ENCODE peak calls at places on chromosomes 13 and 19, in six cellular contexts. One of them, this sample, is unnamed. For H3K9me3, the result is how much of the 10 kb centered on the place peaks cover.

GRCh38 chr19:892243-892996 is 567 bp downstream of the MED16 start:
- DNase-seq in SK-N-SH: peak
- DNase-seq in HepG2: no peak
- DNase-seq in Panc1: no peak
- DNase-seq in CD8-positive, alpha-beta T cell: peak
- DNase-seq in tibial nerve: no peak
- DNase-seq in this sample: no peak

GRCh38 chr13:26473571-26474230 is 83.8 kb upstream of the WASF3 start:
- DNase-seq in Panc1: no peak
- DNase-seq in tibial nerve: no peak
- DNase-seq in HepG2: no peak
- DNase-seq in SK-N-SH: no peak
- DNase-seq in CD8-positive, alpha-beta T cell: no peak
- DNase-seq in this sample: no peak

GRCh38 chr19:40223135-40223822 is 3.2 kb downstream of the CCNP start:
- DNase-seq in CD8-positive, alpha-beta T cell: no peak
- DNase-seq in SK-N-SH: no peak
- DNase-seq in HepG2: no peak
- DNase-seq in Panc1: no peak
- DNase-seq in tibial nerve: no peak
- DNase-seq in this sample: no peak

GRCh38 chr13:26280295-26280694 is 26.4 kb downstream of the CDK8 start:
- DNase-seq in HepG2: no peak
- DNase-seq in SK-N-SH: no peak
- DNase-seq in CD8-positive, alpha-beta T cell: no peak
- DNase-seq in tibial nerve: no peak
- DNase-seq in Panc1: no peak
- DNase-seq in this sample: no peak

GRCh38 chr13:27403727-27404385 is 20.6 kb upstream of the GTF3A start:
- DNase-seq in SK-N-SH: no peak
- DNase-seq in CD8-positive, alpha-beta T cell: no peak
- DNase-seq in tibial nerve: no peak
- DNase-seq in Panc1: no peak
- DNase-seq in HepG2: peak
- DNase-seq in this sample: no peak

GRCh38 chr13:78298657-78299056 is 304.7 kb downstream of the POU4F1 start:
- DNase-seq in CD8-positive, alpha-beta T cell: no peak
- DNase-seq in tibial nerve: no peak
- DNase-seq in Panc1: no peak
- DNase-seq in HepG2: no peak
- DNase-seq in SK-N-SH: no peak
- DNase-seq in this sample: no peak

GRCh38 chr13:108302279-108302678 is 32.8 kb downstream of the TNFSF13B start:
- DNase-seq in HepG2: no peak
- DNase-seq in Panc1: no peak
- DNase-seq in tibial nerve: no peak
- DNase-seq in SK-N-SH: no peak
- DNase-seq in CD8-positive, alpha-beta T cell: no peak
- DNase-seq in this sample: no peak

GRCh38 chr19:17488593-17489391 is 18.5 kb downstream of the SLC27A1 start:
- DNase-seq in HepG2: peak
- DNase-seq in CD8-positive, alpha-beta T cell: peak
- DNase-seq in SK-N-SH: peak
- DNase-seq in tibial nerve: no peak
- DNase-seq in Panc1: no peak
- DNase-seq in this sample: peak

DNA sequence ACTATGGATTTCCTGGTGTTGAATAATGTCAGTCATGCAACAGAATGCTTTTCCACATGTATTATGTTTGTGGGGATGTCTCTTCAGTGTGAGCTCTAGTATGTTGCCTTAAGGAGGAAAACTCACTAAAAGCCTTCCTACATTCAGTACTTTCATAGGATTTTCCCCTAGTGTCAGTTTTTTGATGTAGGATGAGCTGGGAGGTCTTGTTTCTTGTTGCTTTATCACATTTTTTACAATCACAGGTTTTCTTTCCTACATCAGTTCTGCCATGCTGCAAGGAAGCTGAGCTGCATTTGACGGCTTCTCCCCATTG is 8.5 kb upstream of the USP29 start:
- DNase-seq in Panc1: no peak
- DNase-seq in tibial nerve: no peak
- DNase-seq in HepG2: no peak
- DNase-seq in CD8-positive, alpha-beta T cell: no peak
- DNase-seq in SK-N-SH: no peak
- DNase-seq in this sample: no peak
- H3K9me3 ChIP-seq in Panc1: under half
- H3K9me3 ChIP-seq in tibial nerve: under half
- H3K9me3 ChIP-seq in HepG2: half or more
- H3K9me3 ChIP-seq in CD8-positive, alpha-beta T cell: under half
- H3K9me3 ChIP-seq in SK-N-SH: under half
- H3K9me3 ChIP-seq in this sample: under half

DNA sequence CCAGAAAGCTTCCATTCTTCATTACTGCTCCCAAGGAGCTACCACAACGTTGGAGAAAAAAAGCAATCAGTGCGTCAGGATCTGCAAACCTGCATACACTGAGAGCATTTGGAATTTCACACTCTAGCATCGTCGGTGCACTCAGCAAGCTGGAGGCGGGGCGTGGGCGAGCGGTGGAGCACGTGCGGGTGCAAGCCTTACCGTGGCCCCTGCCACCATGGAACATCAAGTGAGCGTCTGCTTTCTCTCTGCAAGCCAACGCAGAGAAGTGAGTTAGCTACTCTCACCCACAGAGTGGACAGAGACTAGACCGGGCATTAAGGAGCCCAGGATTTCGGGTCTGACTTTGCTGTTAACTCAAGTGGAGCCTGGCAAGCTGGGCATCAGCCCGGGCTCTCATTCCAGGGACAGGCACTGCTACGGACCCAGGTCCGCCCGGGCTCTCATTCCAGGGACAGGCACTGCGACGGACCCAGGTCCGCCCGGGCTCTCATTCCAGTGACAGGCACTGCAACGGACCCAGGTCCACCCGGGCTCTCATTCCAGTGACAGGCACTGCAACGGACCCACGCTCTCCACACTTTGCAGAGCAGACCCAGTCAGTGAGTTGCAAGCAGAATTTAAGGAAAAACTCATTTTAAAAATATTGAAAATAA is 124.1 kb upstream of the SPACA7 start:
- DNase-seq in Panc1: no peak
- DNase-seq in SK-N-SH: no peak
- DNase-seq in HepG2: no peak
- DNase-seq in tibial nerve: no peak
- DNase-seq in CD8-positive, alpha-beta T cell: no peak
- DNase-seq in this sample: no peak
- H3K9me3 ChIP-seq in Panc1: under half
- H3K9me3 ChIP-seq in SK-N-SH: under half
- H3K9me3 ChIP-seq in HepG2: under half
- H3K9me3 ChIP-seq in tibial nerve: under half
- H3K9me3 ChIP-seq in CD8-positive, alpha-beta T cell: under half
- H3K9me3 ChIP-seq in this sample: under half

GRCh38 chr19:9149976-9150375 is 9.8 kb downstream of the ZNF317 start:
- DNase-seq in CD8-positive, alpha-beta T cell: no peak
- DNase-seq in tibial nerve: no peak
- DNase-seq in Panc1: no peak
- DNase-seq in SK-N-SH: no peak
- DNase-seq in HepG2: no peak
- DNase-seq in this sample: no peak

GRCh38 chr19:9151367-9151766 is 11.2 kb downstream of the ZNF317 start:
- DNase-seq in HepG2: no peak
- DNase-seq in tibial nerve: no peak
- DNase-seq in SK-N-SH: no peak
- DNase-seq in Panc1: no peak
- DNase-seq in CD8-positive, alpha-beta T cell: no peak
- DNase-seq in this sample: no peak

GRCh38 chr19:9146882-9147281 is 6.7 kb downstream of the ZNF317 start:
- DNase-seq in HepG2: no peak
- DNase-seq in CD8-positive, alpha-beta T cell: no peak
- DNase-seq in tibial nerve: no peak
- DNase-seq in SK-N-SH: no peak
- DNase-seq in Panc1: no peak
- DNase-seq in this sample: no peak

GRCh38 chr19:9150650-9151049 is 10.5 kb downstream of the ZNF317 start:
- DNase-seq in Panc1: no peak
- DNase-seq in tibial nerve: no peak
- DNase-seq in HepG2: no peak
- DNase-seq in CD8-positive, alpha-beta T cell: no peak
- DNase-seq in SK-N-SH: no peak
- DNase-seq in this sample: no peak

DNA sequence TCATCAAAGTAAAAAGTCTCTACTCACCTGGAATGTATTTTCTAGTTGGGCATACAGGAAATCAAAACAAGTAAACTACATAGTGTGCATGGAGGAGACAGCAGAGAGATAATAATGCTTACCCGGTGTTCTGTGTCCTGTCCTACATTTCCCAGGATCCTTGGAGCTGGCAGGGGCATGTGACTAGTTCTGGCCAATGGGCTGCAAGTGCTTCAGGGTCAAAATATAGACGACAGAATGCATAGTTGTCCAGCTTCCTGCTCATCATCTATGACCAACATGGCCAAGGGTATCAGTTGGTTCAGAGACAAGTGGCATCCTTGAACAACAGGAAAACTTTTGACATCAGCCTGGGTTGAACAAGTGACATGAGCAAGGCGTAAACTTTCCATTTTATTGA is 8.5 kb downstream of the ZNF317 start:
- DNase-seq in Panc1: no peak
- DNase-seq in tibial nerve: no peak
- DNase-seq in HepG2: no peak
- DNase-seq in SK-N-SH: no peak
- DNase-seq in CD8-positive, alpha-beta T cell: no peak
- DNase-seq in this sample: no peak
- H3K9me3 ChIP-seq in Panc1: half or more
- H3K9me3 ChIP-seq in tibial nerve: under half
- H3K9me3 ChIP-seq in HepG2: half or more
- H3K9me3 ChIP-seq in SK-N-SH: under half
- H3K9me3 ChIP-seq in CD8-positive, alpha-beta T cell: under half
- H3K9me3 ChIP-seq in this sample: under half

DNA sequence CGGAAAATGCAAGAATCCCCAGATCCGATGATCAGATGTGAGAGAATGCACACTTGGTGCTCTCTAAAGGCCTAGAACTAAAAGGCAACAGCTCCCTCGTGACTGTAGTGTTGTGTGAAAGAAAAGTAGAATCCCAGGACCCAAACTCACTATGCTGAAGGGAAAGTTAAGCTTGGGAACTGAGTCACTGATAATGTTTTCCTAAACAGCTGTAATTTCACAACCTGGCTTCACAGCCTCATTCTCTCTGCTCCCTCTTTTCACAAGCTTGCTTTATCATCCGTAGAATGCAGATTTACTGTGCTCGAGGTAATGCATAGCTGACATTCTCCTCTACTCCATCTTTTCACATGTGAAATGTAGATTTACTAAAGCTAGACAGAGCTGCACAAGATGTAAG is 111.0 kb downstream of the TNFRSF19 start:
- DNase-seq in tibial nerve: no peak
- DNase-seq in CD8-positive, alpha-beta T cell: no peak
- DNase-seq in SK-N-SH: no peak
- DNase-seq in Panc1: no peak
- DNase-seq in HepG2: no peak
- DNase-seq in this sample: no peak
- H3K9me3 ChIP-seq in tibial nerve: under half
- H3K9me3 ChIP-seq in CD8-positive, alpha-beta T cell: under half
- H3K9me3 ChIP-seq in SK-N-SH: under half
- H3K9me3 ChIP-seq in Panc1: under half
- H3K9me3 ChIP-seq in HepG2: under half
- H3K9me3 ChIP-seq in this sample: under half

GRCh38 chr19:50043967-50044366 is 18.2 kb downstream of the ZNF473 start:
- DNase-seq in HepG2: no peak
- DNase-seq in CD8-positive, alpha-beta T cell: no peak
- DNase-seq in SK-N-SH: no peak
- DNase-seq in Panc1: no peak
- DNase-seq in tibial nerve: no peak
- DNase-seq in this sample: no peak
- H3K9me3 ChIP-seq in HepG2: under half
- H3K9me3 ChIP-seq in CD8-positive, alpha-beta T cell: under half
- H3K9me3 ChIP-seq in SK-N-SH: under half
- H3K9me3 ChIP-seq in Panc1: half or more
- H3K9me3 ChIP-seq in tibial nerve: under half
- H3K9me3 ChIP-seq in this sample: under half

GRCh38 chr13:33953781-33954180 is 135.8 kb downstream of the RFC3 start:
- DNase-seq in HepG2: no peak
- DNase-seq in tibial nerve: no peak
- DNase-seq in Panc1: no peak
- DNase-seq in SK-N-SH: no peak
- DNase-seq in CD8-positive, alpha-beta T cell: no peak
- DNase-seq in this sample: no peak

GRCh38 chr13:33958964-33959363 is 141.0 kb downstream of the RFC3 start:
- DNase-seq in CD8-positive, alpha-beta T cell: no peak
- DNase-seq in Panc1: no peak
- DNase-seq in SK-N-SH: no peak
- DNase-seq in HepG2: no peak
- DNase-seq in tibial nerve: no peak
- DNase-seq in this sample: no peak

GRCh38 chr13:33957497-33957905 is 139.6 kb downstream of the RFC3 start:
- DNase-seq in Panc1: no peak
- DNase-seq in SK-N-SH: no peak
- DNase-seq in tibial nerve: no peak
- DNase-seq in CD8-positive, alpha-beta T cell: no peak
- DNase-seq in HepG2: peak
- DNase-seq in this sample: no peak

GRCh38 chr13:33953203-33953602 is 135.3 kb downstream of the RFC3 start:
- DNase-seq in CD8-positive, alpha-beta T cell: no peak
- DNase-seq in Panc1: no peak
- DNase-seq in HepG2: no peak
- DNase-seq in tibial nerve: no peak
- DNase-seq in SK-N-SH: no peak
- DNase-seq in this sample: no peak
- H3K9me3 ChIP-seq in CD8-positive, alpha-beta T cell: under half
- H3K9me3 ChIP-seq in Panc1: under half
- H3K9me3 ChIP-seq in HepG2: under half
- H3K9me3 ChIP-seq in tibial nerve: under half
- H3K9me3 ChIP-seq in SK-N-SH: under half
- H3K9me3 ChIP-seq in this sample: under half

GRCh38 chr19:56689198-56689597 is 17.6 kb upstream of the ZNF835 start:
- DNase-seq in Panc1: no peak
- DNase-seq in SK-N-SH: no peak
- DNase-seq in HepG2: no peak
- DNase-seq in CD8-positive, alpha-beta T cell: no peak
- DNase-seq in tibial nerve: no peak
- DNase-seq in this sample: no peak

GRCh38 chr19:56690668-56691067 is 19.1 kb upstream of the ZNF835 start:
- DNase-seq in Panc1: no peak
- DNase-seq in tibial nerve: no peak
- DNase-seq in SK-N-SH: no peak
- DNase-seq in HepG2: no peak
- DNase-seq in CD8-positive, alpha-beta T cell: no peak
- DNase-seq in this sample: no peak

GRCh38 chr19:56687036-56687435 is 15.5 kb upstream of the ZNF835 start:
- DNase-seq in HepG2: no peak
- DNase-seq in SK-N-SH: no peak
- DNase-seq in tibial nerve: no peak
- DNase-seq in CD8-positive, alpha-beta T cell: no peak
- DNase-seq in Panc1: no peak
- DNase-seq in this sample: no peak

DNA sequence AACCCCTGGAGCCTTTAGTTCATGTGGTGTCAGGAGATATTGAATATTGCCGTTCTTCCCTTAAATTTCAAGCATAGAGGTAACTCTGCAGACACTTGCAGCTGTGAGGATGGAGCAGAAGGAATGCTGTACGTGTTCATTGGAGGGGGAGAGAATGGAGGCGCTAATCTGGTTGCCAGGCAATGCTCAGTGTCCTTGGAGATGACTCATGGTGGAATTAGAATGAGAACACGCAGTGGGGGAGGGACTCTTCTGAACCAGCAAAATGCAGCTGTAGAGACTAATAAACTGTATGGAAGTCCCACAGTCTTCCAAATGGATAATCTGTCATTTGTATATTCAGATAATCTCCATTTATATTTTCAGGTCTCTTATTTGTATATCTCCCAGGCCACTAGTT is 20.9 kb upstream of the ZNF835 start:
- DNase-seq in tibial nerve: no peak
- DNase-seq in CD8-positive, alpha-beta T cell: no peak
- DNase-seq in Panc1: no peak
- DNase-seq in SK-N-SH: no peak
- DNase-seq in HepG2: no peak
- DNase-seq in this sample: no peak
- H3K9me3 ChIP-seq in tibial nerve: under half
- H3K9me3 ChIP-seq in CD8-positive, alpha-beta T cell: under half
- H3K9me3 ChIP-seq in Panc1: under half
- H3K9me3 ChIP-seq in SK-N-SH: under half
- H3K9me3 ChIP-seq in HepG2: under half
- H3K9me3 ChIP-seq in this sample: under half